ENCODE peak calls at places on chromosomes 2 and 18, in nine cellular contexts. One of them, this sample, is unnamed.

GRCh38 chr2:134206573-134206972 is 47.3 kb upstream of the MGAT5 start:
- DNase-seq in H54: peak; percentile 12
- DNase-seq in kidney tubule cell: peak; percentile 69
- DNase-seq in ELF-1: no peak
- DNase-seq in HEK293T: no peak
- DNase-seq in A549: no peak
- DNase-seq in activated T-helper 1 cell treated with anti-CD3 and anti-CD28 coated beads, Interleukin-2, amount 50 U/mL, for 16 hours: no peak
- DNase-seq in midbrain: no peak
- DNase-seq in activated effector memory CD4-positive, alpha-beta T cell treated with anti-CD3 and anti-CD28 coated beads, Interleukin-2, amount 50 U/mL, for 16 hours: no peak
- DNase-seq in this sample: no peak

GRCh38 chr2:32783933-32784332 is 156.1 kb downstream of the TTC27 start:
- DNase-seq in ELF-1: no peak
- DNase-seq in activated T-helper 1 cell treated with anti-CD3 and anti-CD28 coated beads, Interleukin-2, amount 50 U/mL, for 16 hours: no peak
- DNase-seq in midbrain: no peak
- DNase-seq in HEK293T: no peak
- DNase-seq in kidney tubule cell: no peak
- DNase-seq in activated effector memory CD4-positive, alpha-beta T cell treated with anti-CD3 and anti-CD28 coated beads, Interleukin-2, amount 50 U/mL, for 16 hours: no peak
- DNase-seq in A549: no peak
- DNase-seq in H54: no peak
- DNase-seq in this sample: no peak

GRCh38 chr2:203814661-203815540 is 52.7 kb upstream of the CTLA4 start:
- DNase-seq in ELF-1: peak; percentile 45
- DNase-seq in A549: peak; percentile 73
- DNase-seq in H54: peak; percentile 44
- DNase-seq in activated effector memory CD4-positive, alpha-beta T cell treated with anti-CD3 and anti-CD28 coated beads, Interleukin-2, amount 50 U/mL, for 16 hours: peak; percentile 77
- DNase-seq in activated T-helper 1 cell treated with anti-CD3 and anti-CD28 coated beads, Interleukin-2, amount 50 U/mL, for 16 hours: peak; percentile 22
- DNase-seq in HEK293T: peak; percentile 78
- DNase-seq in midbrain: peak; percentile 45
- DNase-seq in kidney tubule cell: peak; percentile 81
- DNase-seq in this sample: no peak

GRCh38 chr2:189363559-189363958 is 77.7 kb upstream of the WDR75 start:
- DNase-seq in A549: peak; percentile 30
- DNase-seq in activated T-helper 1 cell treated with anti-CD3 and anti-CD28 coated beads, Interleukin-2, amount 50 U/mL, for 16 hours: no peak
- DNase-seq in HEK293T: no peak
- DNase-seq in activated effector memory CD4-positive, alpha-beta T cell treated with anti-CD3 and anti-CD28 coated beads, Interleukin-2, amount 50 U/mL, for 16 hours: no peak
- DNase-seq in kidney tubule cell: peak; percentile 89
- DNase-seq in ELF-1: no peak
- DNase-seq in midbrain: no peak
- DNase-seq in H54: no peak
- DNase-seq in this sample: no peak

GRCh38 chr2:20449501-20450200 is 2.8 kb downstream of the RHOB start:
- DNase-seq in ELF-1: peak; percentile 75
- DNase-seq in H54: no peak
- DNase-seq in activated effector memory CD4-positive, alpha-beta T cell treated with anti-CD3 and anti-CD28 coated beads, Interleukin-2, amount 50 U/mL, for 16 hours: peak; percentile 14
- DNase-seq in kidney tubule cell: peak; percentile 45
- DNase-seq in A549: peak; percentile 49
- DNase-seq in HEK293T: no peak
- DNase-seq in activated T-helper 1 cell treated with anti-CD3 and anti-CD28 coated beads, Interleukin-2, amount 50 U/mL, for 16 hours: no peak
- DNase-seq in midbrain: peak; percentile 70
- DNase-seq in this sample: peak; percentile 73

GRCh38 chr2:230793573-230794359 is 71.0 kb upstream of the ITM2C start:
- DNase-seq in A549: peak; percentile 27
- DNase-seq in midbrain: peak; percentile 38
- DNase-seq in activated effector memory CD4-positive, alpha-beta T cell treated with anti-CD3 and anti-CD28 coated beads, Interleukin-2, amount 50 U/mL, for 16 hours: peak; percentile 86
- DNase-seq in activated T-helper 1 cell treated with anti-CD3 and anti-CD28 coated beads, Interleukin-2, amount 50 U/mL, for 16 hours: peak; percentile 62
- DNase-seq in ELF-1: no peak
- DNase-seq in H54: peak; percentile 63
- DNase-seq in kidney tubule cell: peak; percentile 96
- DNase-seq in HEK293T: no peak
- DNase-seq in this sample: no peak

GRCh38 chr2:31980674-31981356 is 30.0 kb downstream of the MEMO1 start:
- DNase-seq in H54: peak; percentile 13
- DNase-seq in activated T-helper 1 cell treated with anti-CD3 and anti-CD28 coated beads, Interleukin-2, amount 50 U/mL, for 16 hours: no peak
- DNase-seq in midbrain: peak; percentile 9
- DNase-seq in kidney tubule cell: peak; percentile 31
- DNase-seq in A549: peak; percentile 36
- DNase-seq in activated effector memory CD4-positive, alpha-beta T cell treated with anti-CD3 and anti-CD28 coated beads, Interleukin-2, amount 50 U/mL, for 16 hours: no peak
- DNase-seq in ELF-1: no peak
- DNase-seq in HEK293T: peak; percentile 30
- DNase-seq in this sample: no peak

GRCh38 chr18:4400911-4401310 is 54.2 kb downstream of the DLGAP1 start:
- DNase-seq in activated effector memory CD4-positive, alpha-beta T cell treated with anti-CD3 and anti-CD28 coated beads, Interleukin-2, amount 50 U/mL, for 16 hours: no peak
- DNase-seq in HEK293T: no peak
- DNase-seq in ELF-1: no peak
- DNase-seq in midbrain: no peak
- DNase-seq in activated T-helper 1 cell treated with anti-CD3 and anti-CD28 coated beads, Interleukin-2, amount 50 U/mL, for 16 hours: no peak
- DNase-seq in kidney tubule cell: peak; percentile 54
- DNase-seq in H54: no peak
- DNase-seq in A549: no peak
- DNase-seq in this sample: no peak

GRCh38 chr2:126300348-126300747 is 355.6 kb upstream of the GYPC start:
- DNase-seq in HEK293T: no peak
- DNase-seq in activated T-helper 1 cell treated with anti-CD3 and anti-CD28 coated beads, Interleukin-2, amount 50 U/mL, for 16 hours: no peak
- DNase-seq in ELF-1: no peak
- DNase-seq in midbrain: no peak
- DNase-seq in A549: no peak
- DNase-seq in H54: no peak
- DNase-seq in kidney tubule cell: no peak
- DNase-seq in activated effector memory CD4-positive, alpha-beta T cell treated with anti-CD3 and anti-CD28 coated beads, Interleukin-2, amount 50 U/mL, for 16 hours: no peak
- DNase-seq in this sample: no peak

GRCh38 chr2:239300242-239300641 is 100.6 kb downstream of the HDAC4 start:
- DNase-seq in midbrain: no peak
- DNase-seq in ELF-1: no peak
- DNase-seq in kidney tubule cell: no peak
- DNase-seq in activated effector memory CD4-positive, alpha-beta T cell treated with anti-CD3 and anti-CD28 coated beads, Interleukin-2, amount 50 U/mL, for 16 hours: peak; percentile 43
- DNase-seq in H54: no peak
- DNase-seq in HEK293T: no peak
- DNase-seq in A549: no peak
- DNase-seq in activated T-helper 1 cell treated with anti-CD3 and anti-CD28 coated beads, Interleukin-2, amount 50 U/mL, for 16 hours: no peak
- DNase-seq in this sample: no peak

GRCh38 chr2:47771211-47771610 is 11.7 kb upstream of the MSH6 start:
- DNase-seq in HEK293T: no peak
- DNase-seq in kidney tubule cell: peak; percentile 99
- DNase-seq in activated effector memory CD4-positive, alpha-beta T cell treated with anti-CD3 and anti-CD28 coated beads, Interleukin-2, amount 50 U/mL, for 16 hours: no peak
- DNase-seq in midbrain: peak; percentile 90
- DNase-seq in ELF-1: peak; percentile 74
- DNase-seq in activated T-helper 1 cell treated with anti-CD3 and anti-CD28 coated beads, Interleukin-2, amount 50 U/mL, for 16 hours: no peak
- DNase-seq in A549: no peak
- DNase-seq in H54: peak; percentile 71
- DNase-seq in this sample: peak; percentile 94

GRCh38 chr2:47862949-47863348 is 43.3 kb downstream of the FBXO11 start:
- DNase-seq in A549: no peak
- DNase-seq in kidney tubule cell: no peak
- DNase-seq in ELF-1: no peak
- DNase-seq in midbrain: no peak
- DNase-seq in activated effector memory CD4-positive, alpha-beta T cell treated with anti-CD3 and anti-CD28 coated beads, Interleukin-2, amount 50 U/mL, for 16 hours: no peak
- DNase-seq in H54: no peak
- DNase-seq in activated T-helper 1 cell treated with anti-CD3 and anti-CD28 coated beads, Interleukin-2, amount 50 U/mL, for 16 hours: no peak
- DNase-seq in HEK293T: no peak
- DNase-seq in this sample: no peak

GRCh38 chr18:23902396-23902795 is 112.2 kb upstream of the TTC39C start:
- DNase-seq in midbrain: no peak
- DNase-seq in activated effector memory CD4-positive, alpha-beta T cell treated with anti-CD3 and anti-CD28 coated beads, Interleukin-2, amount 50 U/mL, for 16 hours: no peak
- DNase-seq in kidney tubule cell: no peak
- DNase-seq in A549: no peak
- DNase-seq in HEK293T: no peak
- DNase-seq in activated T-helper 1 cell treated with anti-CD3 and anti-CD28 coated beads, Interleukin-2, amount 50 U/mL, for 16 hours: no peak
- DNase-seq in ELF-1: no peak
- DNase-seq in H54: no peak
- DNase-seq in this sample: no peak

GRCh38 chr18:63218472-63218871 is 101.1 kb downstream of the BCL2 start:
- DNase-seq in midbrain: no peak
- DNase-seq in H54: no peak
- DNase-seq in HEK293T: no peak
- DNase-seq in activated T-helper 1 cell treated with anti-CD3 and anti-CD28 coated beads, Interleukin-2, amount 50 U/mL, for 16 hours: no peak
- DNase-seq in kidney tubule cell: no peak
- DNase-seq in activated effector memory CD4-positive, alpha-beta T cell treated with anti-CD3 and anti-CD28 coated beads, Interleukin-2, amount 50 U/mL, for 16 hours: no peak
- DNase-seq in ELF-1: no peak
- DNase-seq in A549: no peak
- DNase-seq in this sample: no peak

GRCh38 chr2:168253379-168253778 is 6.0 kb upstream of the STK39 start:
- DNase-seq in activated T-helper 1 cell treated with anti-CD3 and anti-CD28 coated beads, Interleukin-2, amount 50 U/mL, for 16 hours: no peak
- DNase-seq in midbrain: no peak
- DNase-seq in activated effector memory CD4-positive, alpha-beta T cell treated with anti-CD3 and anti-CD28 coated beads, Interleukin-2, amount 50 U/mL, for 16 hours: no peak
- DNase-seq in kidney tubule cell: no peak
- DNase-seq in HEK293T: no peak
- DNase-seq in H54: no peak
- DNase-seq in ELF-1: no peak
- DNase-seq in A549: no peak
- DNase-seq in this sample: no peak

GRCh38 chr2:20818820-20819219 is 4.1 kb downstream of the LDAH start:
- DNase-seq in HEK293T: no peak
- DNase-seq in midbrain: no peak
- DNase-seq in kidney tubule cell: no peak
- DNase-seq in ELF-1: no peak
- DNase-seq in activated T-helper 1 cell treated with anti-CD3 and anti-CD28 coated beads, Interleukin-2, amount 50 U/mL, for 16 hours: no peak
- DNase-seq in activated effector memory CD4-positive, alpha-beta T cell treated with anti-CD3 and anti-CD28 coated beads, Interleukin-2, amount 50 U/mL, for 16 hours: no peak
- DNase-seq in H54: no peak
- DNase-seq in A549: no peak
- DNase-seq in this sample: no peak

GRCh38 chr2:150485871-150486538 is 1.5 kb downstream of the RND3 start:
- DNase-seq in kidney tubule cell: peak; percentile 88
- DNase-seq in activated effector memory CD4-positive, alpha-beta T cell treated with anti-CD3 and anti-CD28 coated beads, Interleukin-2, amount 50 U/mL, for 16 hours: no peak
- DNase-seq in HEK293T: peak; percentile 57
- DNase-seq in ELF-1: peak; percentile 79
- DNase-seq in activated T-helper 1 cell treated with anti-CD3 and anti-CD28 coated beads, Interleukin-2, amount 50 U/mL, for 16 hours: no peak
- DNase-seq in midbrain: peak; percentile 9
- DNase-seq in A549: peak; percentile 37
- DNase-seq in H54: no peak
- DNase-seq in this sample: peak; percentile 89

GRCh38 chr2:108594982-108595464 is 60.8 kb downstream of the LIMS1 start:
- DNase-seq in activated T-helper 1 cell treated with anti-CD3 and anti-CD28 coated beads, Interleukin-2, amount 50 U/mL, for 16 hours: no peak
- DNase-seq in A549: no peak
- DNase-seq in ELF-1: peak; percentile 34
- DNase-seq in H54: no peak
- DNase-seq in HEK293T: no peak
- DNase-seq in kidney tubule cell: peak; percentile 100
- DNase-seq in activated effector memory CD4-positive, alpha-beta T cell treated with anti-CD3 and anti-CD28 coated beads, Interleukin-2, amount 50 U/mL, for 16 hours: no peak
- DNase-seq in midbrain: no peak
- DNase-seq in this sample: peak; percentile 98

GRCh38 chr2:231383701-231384435 is 11.6 kb upstream of the B3GNT7 start:
- DNase-seq in ELF-1: no peak
- DNase-seq in midbrain: no peak
- DNase-seq in A549: no peak
- DNase-seq in activated T-helper 1 cell treated with anti-CD3 and anti-CD28 coated beads, Interleukin-2, amount 50 U/mL, for 16 hours: no peak
- DNase-seq in kidney tubule cell: no peak
- DNase-seq in HEK293T: no peak
- DNase-seq in H54: no peak
- DNase-seq in activated effector memory CD4-positive, alpha-beta T cell treated with anti-CD3 and anti-CD28 coated beads, Interleukin-2, amount 50 U/mL, for 16 hours: no peak
- DNase-seq in this sample: no peak

GRCh38 chr18:72376256-72376655 is 167.9 kb downstream of the CBLN2 start:
- DNase-seq in ELF-1: no peak
- DNase-seq in activated T-helper 1 cell treated with anti-CD3 and anti-CD28 coated beads, Interleukin-2, amount 50 U/mL, for 16 hours: no peak
- DNase-seq in activated effector memory CD4-positive, alpha-beta T cell treated with anti-CD3 and anti-CD28 coated beads, Interleukin-2, amount 50 U/mL, for 16 hours: no peak
- DNase-seq in A549: no peak
- DNase-seq in midbrain: no peak
- DNase-seq in HEK293T: no peak
- DNase-seq in kidney tubule cell: peak; percentile 17
- DNase-seq in H54: no peak
- DNase-seq in this sample: no peak

This sample was measured in islet precursor cell.